ENCODE peak calls at places on chromosomes 11 and 22, in eight cellular contexts. C, W, G, D, F, R, U and X are unnamed samples.

GRCh38 chr22:33920927-33921575 is 775 bp upstream of the LARGE1 start:
- DNase-seq in C (peak), W (peak), G (peak), D (peak), F (peak), R (peak), U (peak), X (peak)

GRCh38 chr11:63567044-63567840 is 4.1 kb upstream of the PLAAT2 start:
- DNase-seq in C (peak), W (peak), G (peak), D (no peak), F (no peak), R (peak), U (peak), X (peak)

GRCh38 chr11:9210922-9211320 is 54.2 kb downstream of the DENND5A start:
- DNase-seq in C (no peak), W (no peak), G (no peak), D (no peak), F (no peak), R (no peak), U (peak), X (no peak)

GRCh38 chr11:66743271-66743968 is 14.4 kb upstream of the SPTBN2 start:
- DNase-seq in C (peak), W (peak), G (no peak), D (no peak), F (no peak), R (no peak), U (no peak), X (no peak)

GRCh38 chr11:92703431-92703830 is 266.0 kb upstream of the MTNR1B start:
- DNase-seq in C (no peak), W (no peak), G (no peak), D (no peak), F (no peak), R (no peak), U (peak), X (no peak)

GRCh38 chr22:22721681-22722309 is 77.4 kb downstream of the GGTLC2 start:
- DNase-seq in C (no peak), W (no peak), G (no peak), D (no peak), F (no peak), R (no peak), U (peak), X (no peak)

GRCh38 chr11:12775955-12776354 is 101.7 kb downstream of the TEAD1 start:
- DNase-seq in C (no peak), W (no peak), G (no peak), D (no peak), F (no peak), R (no peak), U (no peak), X (no peak)

GRCh38 chr11:40405614-40406013 is 1053.8 kb downstream of the LRRC4C start:
- DNase-seq in C (no peak), W (no peak), G (no peak), D (no peak), F (no peak), R (no peak), U (no peak), X (no peak)

GRCh38 chr11:124640660-124641059 is 18.0 kb downstream of the TBRG1 start:
- DNase-seq in C (no peak), W (no peak), G (no peak), D (peak), F (no peak), R (no peak), U (no peak), X (no peak)

GRCh38 chr22:38214248-38215056 is 12.7 kb downstream of the MAFF start:
- DNase-seq in C (peak), W (peak), G (peak), D (peak), F (peak), R (peak), U (peak), X (peak)

GRCh38 chr11:86800076-86800955 is at the start of gene PRSS23:
- DNase-seq in C (peak), W (peak), G (peak), D (peak), F (peak), R (peak), U (peak), X (peak)
- TF ChIP-seq POLR2A in C (peak), W (peak), G (peak), D (peak), F (no peak), R (peak), U (peak), X (no peak)

DNA sequence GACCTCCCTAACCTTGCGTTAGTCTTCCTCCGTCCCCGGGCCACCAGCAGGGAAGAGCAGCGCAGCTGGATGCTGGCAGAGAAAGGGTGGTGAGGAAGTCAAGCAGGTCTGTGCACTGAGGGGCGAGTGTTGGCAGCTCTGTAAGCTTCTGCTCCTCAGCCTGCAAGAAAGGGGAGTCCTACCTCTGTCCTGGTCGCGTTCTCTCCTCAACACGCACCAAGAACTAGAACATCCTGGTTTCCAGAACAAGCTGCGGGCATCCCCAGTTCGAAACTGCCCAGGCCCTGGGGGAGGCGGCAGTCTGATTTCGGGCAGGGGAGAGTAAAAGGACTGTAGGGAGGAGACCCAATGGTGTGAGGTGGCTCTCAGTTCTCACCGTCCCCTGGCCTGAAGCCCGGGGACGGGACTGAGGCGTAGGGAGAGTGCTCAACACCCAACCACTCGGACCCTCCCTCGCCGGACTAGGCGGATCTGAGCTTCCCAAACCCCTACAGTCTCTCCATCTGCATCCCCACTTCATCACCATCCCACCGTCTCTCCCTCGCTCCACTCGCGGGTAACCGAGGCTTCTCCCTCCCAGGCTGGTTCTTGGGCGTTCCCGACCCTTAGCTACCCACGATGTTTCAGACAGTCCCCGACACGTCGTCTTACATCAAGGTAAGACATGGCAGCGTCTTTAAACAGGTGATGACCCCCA is 7.7 kb upstream of the FLI1 start:
- DNase-seq in C (no peak), W (no peak), G (no peak), D (peak), F (peak), R (no peak), U (no peak), X (no peak)
- H3K4me3 ChIP-seq in C (no peak), W (no peak), G (peak), D (peak), F (peak), R (no peak), U (no peak), X (no peak)

GRCh38 chr11:118690553-118691304 is 11.3 kb upstream of the TREH start:
- DNase-seq in C (no peak), W (no peak), G (no peak), D (no peak), F (no peak), R (no peak), U (no peak), X (no peak)

GRCh38 chr11:118689852-118690552 is 10.6 kb upstream of the TREH start:
- DNase-seq in C (peak), W (peak), G (peak), D (peak), F (peak), R (peak), U (peak), X (peak)

GRCh38 chr11:118687906-118688305 is 8.5 kb upstream of the TREH start:
- DNase-seq in C (no peak), W (no peak), G (no peak), D (no peak), F (no peak), R (no peak), U (no peak), X (no peak)

GRCh38 chr11:118688851-118689502 is 9.5 kb upstream of the TREH start:
- DNase-seq in C (no peak), W (no peak), G (no peak), D (no peak), F (no peak), R (no peak), U (no peak), X (no peak)

GRCh38 chr11:118689503-118689851 is 10.0 kb upstream of the TREH start:
- DNase-seq in C (no peak), W (no peak), G (no peak), D (no peak), F (no peak), R (peak), U (no peak), X (no peak)
- H3K27ac ChIP-seq in C (peak), W (no peak), G (peak), D (no peak), F (peak), R (no peak), U (no peak), X (no peak)

DNA sequence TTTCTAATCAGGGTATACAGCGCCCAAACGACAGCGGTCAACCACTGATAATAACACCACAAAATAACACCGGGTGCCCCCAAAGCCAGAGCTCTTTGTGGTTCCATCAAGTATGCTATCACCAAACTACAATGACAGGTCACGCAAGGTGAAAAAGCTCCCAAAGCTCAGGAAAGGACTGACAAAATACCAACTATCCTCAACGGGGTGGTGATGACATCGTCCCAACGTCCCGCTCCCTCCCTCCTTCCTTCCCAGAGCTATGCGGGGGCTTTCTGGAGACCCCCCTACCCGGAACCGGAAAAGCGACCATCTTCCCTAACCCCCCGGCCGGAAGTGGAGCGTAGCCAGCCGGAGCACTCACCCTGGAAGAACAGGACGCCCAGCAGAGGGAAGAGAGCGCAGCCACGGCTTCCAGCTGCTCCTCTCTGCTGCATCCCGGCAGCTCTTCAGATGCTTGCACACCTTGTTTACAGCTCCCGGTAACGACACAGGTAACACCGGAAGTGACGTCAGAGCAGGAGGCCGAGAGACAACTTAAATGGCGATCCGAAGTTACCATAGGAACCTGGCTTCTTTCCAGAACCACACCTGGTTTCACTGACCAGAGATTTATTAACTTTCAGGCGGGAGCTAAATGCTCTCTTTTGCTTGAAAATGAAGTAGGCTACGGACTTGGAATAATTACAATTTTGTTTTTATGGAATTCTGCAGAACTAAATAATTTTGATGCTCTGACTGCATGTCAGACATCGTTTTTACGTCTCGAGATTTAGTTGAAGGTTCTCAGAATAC is at the start of gene MPZL3:
- DNase-seq in C (peak), W (peak), G (peak), D (peak), F (peak), R (peak), U (peak), X (peak)
- TF ChIP-seq POLR2A in C (peak), W (peak), G (no peak), D (peak), F (peak), R (peak), U (no peak), X (no peak)

DNA sequence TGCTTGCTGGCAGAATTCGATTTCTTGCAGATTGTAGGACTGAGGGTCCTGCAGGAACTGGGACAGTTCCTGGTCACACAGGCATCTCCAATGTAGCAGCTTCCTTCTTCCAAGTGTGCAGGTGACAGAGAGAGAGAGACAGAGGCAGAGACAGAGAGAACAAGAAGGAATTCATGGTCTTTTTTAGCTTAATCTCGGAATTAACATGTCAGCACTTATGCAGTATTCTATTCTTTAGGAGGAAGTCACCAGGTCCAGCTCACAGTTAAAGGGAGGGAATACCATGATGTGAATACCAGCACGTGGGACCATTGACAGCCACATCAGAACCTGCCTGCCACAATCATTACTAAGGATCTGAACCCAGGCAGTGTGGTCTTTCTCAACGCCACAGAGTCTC is 341.6 kb downstream of the MN1 start:
- DNase-seq in C (no peak), W (no peak), G (no peak), D (no peak), F (no peak), R (no peak), U (no peak), X (no peak)
- H3K4me3 ChIP-seq in C (no peak), W (no peak), G (no peak), D (no peak), F (no peak), R (no peak), U (no peak), X (no peak)